ENCODE peak calls at places on chromosomes 11 and 22, in nine cellular contexts. N, W, I, J, X, T, O, D and P are unnamed samples.

GRCh38 chr11:69013009-69013951 is at the start of gene MRGPRF:
- DNase-seq in N (peak; percentile 81), X (peak; percentile 92), T (peak; percentile 92), D (peak; percentile 91), J (peak; percentile 74), O (no peak), I (peak; percentile 51), W (peak; percentile 56), P (peak; percentile 80)

GRCh38 chr11:110100476-110101240 is 7.5 kb downstream of the ZC3H12C start:
- DNase-seq in O (no peak), D (no peak), I (no peak), N (no peak), W (no peak), J (no peak), X (no peak), T (no peak), P (no peak)

GRCh38 chr11:95092549-95093324 is 3.1 kb downstream of the ENDOD1 start:
- DNase-seq in O (no peak), T (no peak), D (no peak), N (peak; percentile 83), X (peak; percentile 78), I (no peak), J (peak; percentile 50), W (no peak), P (peak; percentile 55)

GRCh38 chr22:46754826-46755225 is 7.6 kb upstream of the TBC1D22A start:
- DNase-seq in I (no peak), W (peak; percentile 10), T (no peak), N (no peak), D (no peak), X (no peak), O (no peak), J (no peak), P (no peak)

GRCh38 chr11:119306373-119306890 is 10.5 kb downstream of the MCAM start:
- DNase-seq in W (no peak), J (peak; percentile 46), I (no peak), T (no peak), D (no peak), X (peak; percentile 39), O (no peak), N (no peak), P (no peak)

GRCh38 chr11:106961518-106961917 is 56.8 kb downstream of the GUCY1A2 start:
- DNase-seq in N (no peak), J (peak; percentile 95), T (no peak), D (no peak), W (no peak), I (no peak), O (no peak), X (peak; percentile 96), P (no peak)

GRCh38 chr22:31944700-31945477 is 554 bp downstream of the YWHAH start:
- DNase-seq in W (peak; percentile 71), N (peak; percentile 53), D (no peak), I (peak; percentile 50), O (no peak), T (peak; percentile 65), X (peak; percentile 60), J (peak; percentile 19), P (peak; percentile 76)

GRCh38 chr22:39825661-39826102 is 67.9 kb downstream of the ENTHD1 start:
- DNase-seq in T (no peak), D (no peak), X (no peak), N (no peak), I (no peak), O (no peak), J (no peak), W (no peak), P (no peak)

GRCh38 chr11:73198677-73199076 is 19.4 kb upstream of the P2RY2 start:
- DNase-seq in N (no peak), T (no peak), D (no peak), O (no peak), X (no peak), J (peak; percentile 20), W (no peak), I (peak; percentile 45), P (no peak)

GRCh38 chr11:44572884-44573283 is 7.4 kb downstream of the CD82 start:
- DNase-seq in W (no peak), N (no peak), D (no peak), J (no peak), T (no peak), I (no peak), O (peak; percentile 37), X (no peak), P (no peak)

GRCh38 chr11:130706572-130706971 is 209.7 kb downstream of the SNX19 start:
- DNase-seq in O (no peak), D (no peak), W (no peak), J (peak; percentile 72), X (peak; percentile 93), T (no peak), I (no peak), N (no peak), P (no peak)

GRCh38 chr22:37996079-37996478 is 11.7 kb upstream of the SOX10 start:
- DNase-seq in N (no peak), I (no peak), J (no peak), O (no peak), X (no peak), D (no peak), T (no peak), W (no peak), P (no peak)

GRCh38 chr11:78074756-78075155 is 4.9 kb downstream of the NDUFC2 start:
- DNase-seq in W (no peak), D (no peak), J (no peak), N (no peak), T (no peak), O (no peak), X (peak; percentile 12), I (no peak), P (no peak)

GRCh38 chr11:47328449-47329390 is 23.8 kb downstream of the MYBPC3 start:
- DNase-seq in X (no peak), J (no peak), D (no peak), O (no peak), T (no peak), W (no peak), I (no peak), N (no peak), P (no peak)

GRCh38 chr11:22677153-22677890 is 10.9 kb downstream of the GAS2 start:
- DNase-seq in W (no peak), D (no peak), I (no peak), X (no peak), J (no peak), N (no peak), O (no peak), T (no peak), P (no peak)

GRCh38 chr11:119432484-119433368 is 9.8 kb upstream of the THY1 start:
- DNase-seq in W (no peak), J (peak; percentile 84), T (no peak), D (no peak), I (no peak), O (no peak), N (no peak), X (peak; percentile 91), P (no peak)

GRCh38 chr11:21056644-21057043 is 387.3 kb downstream of the NELL1 start:
- DNase-seq in D (no peak), T (no peak), X (no peak), J (no peak), W (no peak), O (no peak), I (no peak), N (no peak), P (no peak)

GRCh38 chr11:122633219-122633829 is 22.2 kb upstream of the UBASH3B start:
- DNase-seq in W (no peak), O (no peak), J (peak; percentile 72), I (no peak), X (peak; percentile 83), N (no peak), D (no peak), T (peak; percentile 16), P (no peak)

DNA sequence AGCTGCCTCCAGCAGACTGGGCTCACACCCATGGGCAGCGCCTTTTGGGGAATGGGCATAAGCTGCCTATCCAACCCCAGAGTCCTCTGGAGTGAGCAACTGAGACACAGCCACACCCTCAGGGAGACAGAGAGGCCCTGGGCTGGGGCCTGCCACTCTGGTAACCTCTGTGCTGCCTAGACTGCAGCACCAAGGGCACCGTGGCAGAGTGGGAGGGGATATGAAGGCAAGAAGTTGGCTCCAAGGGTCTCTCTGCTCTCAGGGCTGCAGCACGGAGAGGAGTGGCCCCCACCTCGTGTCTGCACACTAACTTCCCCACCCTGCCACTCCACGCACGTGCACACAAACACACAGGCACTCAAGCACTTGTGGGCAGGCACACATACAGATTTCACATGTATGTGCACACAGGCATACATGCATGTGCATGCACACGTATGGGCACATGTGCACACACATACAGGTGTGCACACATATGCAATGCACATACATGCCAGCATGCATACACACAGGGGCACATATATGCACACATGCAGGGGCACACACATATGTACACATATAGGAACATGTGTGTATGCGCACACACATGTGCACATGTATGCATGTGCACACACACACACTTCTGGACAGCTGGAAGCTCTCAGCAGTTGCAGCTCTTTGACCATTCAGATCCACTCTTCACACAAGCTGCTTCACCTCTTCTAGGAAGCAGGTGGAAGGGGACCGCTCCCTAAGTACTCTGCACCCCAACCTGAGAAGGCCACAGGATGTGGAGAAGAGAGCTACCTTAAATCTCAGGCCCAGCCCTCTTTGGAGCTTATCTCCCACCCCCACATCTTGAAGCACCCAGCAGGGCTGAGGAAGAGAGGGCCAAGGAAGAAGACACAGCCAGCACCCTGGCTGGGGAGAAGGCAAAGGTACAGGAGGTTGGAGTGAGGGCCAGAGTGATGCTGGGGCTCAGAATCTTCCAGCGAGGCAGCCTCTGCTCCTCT is 4.3 kb downstream of the IGSF9B start:
- DNase-seq in N (no peak), I (no peak), D (no peak), X (no peak), T (no peak), W (no peak), O (no peak), J (no peak), P (no peak)
- H3K4me3 ChIP-seq in N (no peak overlapping the region), I (no peak overlapping the region), D (peak overlapping the region; percentile 70), X (peak overlapping the region; percentile 50), T (peak overlapping the region; percentile 73), W (no peak overlapping the region), O (no peak overlapping the region), J (no peak overlapping the region), P (no peak overlapping the region)

GRCh38 chr11:96474263-96474662 is 84.5 kb downstream of the JRKL start:
- DNase-seq in I (no peak), N (no peak), D (no peak), J (no peak), W (no peak), X (no peak), T (no peak), O (no peak), P (no peak)
- H3K9me3 ChIP-seq in I (peaks cover 9% of the 10 kb centered on the region), N (no peaks in the 10 kb centered on the region), D (peaks cover 14% of the 10 kb centered on the region), J (no peaks in the 10 kb centered on the region), W (no peaks in the 10 kb centered on the region), X (no peaks in the 10 kb centered on the region), T (peaks cover 61% of the 10 kb centered on the region), O (no peaks in the 10 kb centered on the region), P (peaks cover 4% of the 10 kb centered on the region)

DNA sequence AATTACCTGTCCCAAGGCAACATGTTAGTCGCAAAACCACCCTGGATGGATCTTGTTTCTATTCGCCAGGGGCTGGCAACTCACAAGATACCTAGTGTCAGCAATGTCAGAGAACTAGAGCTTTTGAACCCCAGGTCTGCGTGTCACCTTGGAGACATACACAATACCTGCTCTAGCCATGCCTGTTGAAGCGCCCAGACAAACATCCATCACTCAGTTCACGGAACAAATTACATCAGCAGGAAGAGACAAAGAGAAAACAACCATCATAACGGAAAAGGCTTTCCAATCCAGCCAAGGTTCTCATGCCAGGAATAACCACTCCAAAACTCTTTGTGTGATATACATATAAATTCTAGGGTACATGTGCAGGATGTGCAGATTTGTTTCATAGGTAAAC is 2.2 kb downstream of the CD59 start:
- DNase-seq in X (peak; percentile 39), I (no peak), N (no peak), T (no peak), J (no peak), D (no peak), O (no peak), W (no peak), P (no peak)
- H3K4me3 ChIP-seq in X (peak overlapping the region; percentile 84), I (peak overlapping the region; percentile 71), N (peak overlapping the region; percentile 90), T (peak overlapping the region; percentile 78), J (no peak overlapping the region), D (peak overlapping the region; percentile 98), O (no peak overlapping the region), W (peak overlapping the region; percentile 87), P (no peak overlapping the region)

GRCh38 chr11:87137711-87138110 is 100.0 kb downstream of the TMEM135 start:
- DNase-seq in I (no peak), T (no peak), O (no peak), D (no peak), J (peak; percentile 74), N (no peak), W (no peak), X (peak; percentile 16), P (no peak)
- H3K9me3 ChIP-seq in I (peaks cover 8% of the 10 kb centered on the region), T (peaks cover 22% of the 10 kb centered on the region), O (no peaks in the 10 kb centered on the region), D (peaks cover 4% of the 10 kb centered on the region), J (no peaks in the 10 kb centered on the region), N (no peaks in the 10 kb centered on the region), W (no peaks in the 10 kb centered on the region), X (no peaks in the 10 kb centered on the region), P (peaks cover 9% of the 10 kb centered on the region)